ENCODE peak calls at places on chromosome 2, in ten cellular contexts. Y, R, U, F, W, I, T, A, E and B are unnamed samples.

GRCh38 chr2:46197672-46198071 is 99.5 kb upstream of the EPAS1 start:
- DNase-seq in A (no peak), E (no peak), T (no peak), Y (no peak), R (no peak), U (no peak), W (no peak), F (no peak), I (no peak), B (no peak)

GRCh38 chr2:106561803-106562202 is 74.6 kb downstream of the CD8B2 start:
- DNase-seq in R (no peak), F (no peak), Y (no peak), W (no peak), T (no peak), A (no peak), U (no peak), E (no peak), I (no peak), B (peak)

GRCh38 chr2:235793163-235793752 is 299.4 kb downstream of the AGAP1 start:
- DNase-seq in A (no peak), I (no peak), F (no peak), E (no peak), T (no peak), R (peak), U (no peak), Y (peak), W (peak), B (no peak)

GRCh38 chr2:155695505-155695904 is 637.0 kb downstream of the NR4A2 start:
- DNase-seq in E (no peak), W (no peak), A (no peak), R (no peak), I (no peak), U (no peak), Y (no peak), F (no peak), T (no peak), B (no peak)

GRCh38 chr2:46430992-46431391 is 48.4 kb upstream of the TMEM247 start:
- DNase-seq in R (no peak), W (no peak), A (no peak), U (no peak), F (no peak), I (no peak), E (no peak), T (no peak), Y (no peak), B (no peak)

GRCh38 chr2:101500175-101500574 is 25.3 kb upstream of the RFX8 start:
- DNase-seq in R (no peak), W (no peak), U (no peak), I (no peak), F (no peak), T (no peak), A (no peak), Y (peak), E (no peak), B (no peak)

GRCh38 chr2:44168684-44169154 is at the start of gene PPM1B:
- DNase-seq in T (no peak), A (peak), U (no peak), E (peak), R (no peak), W (no peak), I (peak), F (no peak), Y (no peak), B (no peak)

GRCh38 chr2:207676827-207677354 is 34.5 kb upstream of the CCNYL1 start:
- DNase-seq in E (no peak), T (no peak), F (no peak), R (peak), W (peak), U (no peak), A (no peak), Y (peak), I (no peak), B (no peak)

GRCh38 chr2:17966793-17967192 is 88.3 kb downstream of the KCNS3 start:
- DNase-seq in A (no peak), E (no peak), W (no peak), T (no peak), I (no peak), U (no peak), R (no peak), F (no peak), Y (no peak), B (no peak)

GRCh38 chr2:235595420-235596010 is 101.7 kb downstream of the AGAP1 start:
- DNase-seq in I (peak), W (peak), R (peak), A (no peak), U (peak), T (peak), F (peak), Y (peak), E (no peak), B (peak)

GRCh38 chr2:138424436-138425140 is 77.0 kb upstream of the SPOPL start:
- DNase-seq in F (no peak), T (no peak), E (no peak), R (no peak), I (no peak), U (no peak), W (no peak), Y (no peak), A (no peak), B (no peak)

GRCh38 chr2:218996937-218997336 is 3.7 kb upstream of the CRYBA2 start:
- DNase-seq in F (peak), Y (no peak), E (no peak), R (no peak), U (no peak), W (no peak), T (peak), I (peak), A (no peak), B (peak)

GRCh38 chr2:241935314-241935713 is 65.8 kb downstream of the RTP5 start:
- DNase-seq in F (no peak), W (peak), A (no peak), U (no peak), I (no peak), T (no peak), R (peak), Y (peak), E (no peak), B (no peak)

GRCh38 chr2:127048618-127048935 is 58.4 kb downstream of the BIN1 start:
- DNase-seq in F (no peak), Y (no peak), A (no peak), I (peak), R (no peak), E (no peak), U (no peak), W (no peak), T (no peak), B (no peak)

GRCh38 chr2:74383254-74383653 is 3.1 kb upstream of the DCTN1 start:
- DNase-seq in I (peak), F (no peak), U (no peak), T (no peak), W (no peak), R (no peak), Y (peak), E (no peak), A (no peak), B (no peak)

GRCh38 chr2:222358876-222359275 is 60.1 kb upstream of the PAX3 start:
- DNase-seq in Y (no peak), T (peak), I (no peak), A (no peak), E (no peak), F (no peak), R (no peak), W (no peak), U (no peak), B (no peak)

GRCh38 chr2:23595601-23596251 is 210.7 kb downstream of the KLHL29 start:
- DNase-seq in W (peak), A (no peak), F (peak), I (peak), R (no peak), E (no peak), T (peak), U (no peak), Y (peak), B (peak)

GRCh38 chr2:27891063-27891819 is 712 bp downstream of the BABAM2 start:
- DNase-seq in A (peak), F (peak), Y (peak), W (peak), U (peak), I (peak), R (peak), E (no peak), T (peak), B (no peak)

GRCh38 chr2:160719116-160719515 is 225.5 kb upstream of the RBMS1 start:
- DNase-seq in W (peak), E (no peak), R (no peak), F (no peak), A (no peak), U (peak), T (no peak), I (no peak), Y (peak), B (no peak)

GRCh38 chr2:134739879-134740301 is 21.1 kb upstream of the TMEM163 start:
- DNase-seq in R (no peak), T (no peak), Y (no peak), U (no peak), W (peak), F (no peak), I (no peak), A (no peak), E (no peak), B (no peak)

GRCh38 chr2:9800975-9801723 is 42.1 kb upstream of the TAF1B start:
- DNase-seq in E (no peak), A (no peak), R (peak), F (no peak), T (no peak), Y (peak), W (no peak), U (no peak), I (no peak), B (no peak)

GRCh38 chr2:84817239-84817655 is 63.6 kb downstream of the TRABD2A start:
- DNase-seq in R (no peak), W (no peak), E (no peak), I (no peak), F (no peak), Y (no peak), U (no peak), A (no peak), T (no peak), B (no peak)

GRCh38 chr2:11411768-11412448 is 54.1 kb downstream of the E2F6 start:
- DNase-seq in F (peak), A (no peak), I (peak), Y (peak), T (peak), U (peak), R (peak), E (no peak), W (peak), B (peak)

GRCh38 chr2:69686855-69687254 is 43.3 kb upstream of the AAK1 start:
- DNase-seq in A (no peak), E (no peak), T (no peak), F (no peak), Y (no peak), I (peak), W (no peak), R (no peak), U (no peak), B (no peak)

GRCh38 chr2:17758123-17758522 is 4.2 kb downstream of the GEN1 start:
- DNase-seq in R (no peak), I (no peak), T (no peak), U (no peak), E (no peak), W (no peak), A (no peak), F (no peak), Y (no peak), B (no peak)

GRCh38 chr2:176088048-176088936 is 4.2 kb upstream of the HOXD13 start:
- DNase-seq in R (peak), E (no peak), U (no peak), A (no peak), W (peak), F (no peak), Y (peak), I (peak), T (peak), B (peak)

GRCh38 chr2:239078128-239078924 is 230.4 kb downstream of the TWIST2 start:
- DNase-seq in A (no peak), W (no peak), Y (no peak), I (no peak), F (no peak), U (no peak), R (no peak), E (no peak), T (no peak), B (no peak)

GRCh38 chr2:46554381-46554780 is 75.0 kb downstream of the TMEM247 start:
- DNase-seq in R (no peak), F (no peak), W (no peak), U (no peak), E (no peak), T (no peak), Y (no peak), A (no peak), I (no peak), B (no peak)

GRCh38 chr2:146457221-146457620 is 1387.6 kb upstream of the ACVR2A start:
- DNase-seq in W (peak), A (no peak), Y (no peak), E (no peak), T (no peak), F (no peak), R (no peak), I (no peak), U (no peak), B (no peak)

GRCh38 chr2:174972924-174973323 is 32.3 kb downstream of the CHN1 start:
- DNase-seq in E (no peak), F (no peak), R (peak), W (peak), T (no peak), Y (peak), I (no peak), U (no peak), A (no peak), B (no peak)

GRCh38 chr2:111715987-111716900 is 167.7 kb downstream of the ANAPC1 start:
- DNase-seq in I (no peak), W (no peak), Y (no peak), U (no peak), F (no peak), T (no peak), E (no peak), R (no peak), A (no peak), B (no peak)